ENCODE peak calls at places on chromosomes 12 and 14, in four cellular contexts. One of them, this sample, is unnamed.

GRCh38 chr12:121799175-121799841 is 4.5 kb upstream of the SETD1B start:
- DNase-seq in MM.1S: peak; percentile 76
- DNase-seq in lower leg skin: peak; percentile 95
- DNase-seq in stomach: peak; percentile 61
- DNase-seq in this sample: peak; percentile 71

GRCh38 chr14:50666772-50667490 is 1.2 kb downstream of the SAV1 start:
- DNase-seq in MM.1S: peak; percentile 16
- DNase-seq in lower leg skin: peak; percentile 89
- DNase-seq in stomach: peak; percentile 50
- DNase-seq in this sample: no peak

GRCh38 chr12:76250256-76250655 is 98.0 kb downstream of the BBS10 start:
- DNase-seq in MM.1S: no peak
- DNase-seq in lower leg skin: no peak
- DNase-seq in stomach: no peak
- DNase-seq in this sample: no peak

GRCh38 chr12:116402163-116402939 is 124.9 kb upstream of the MED13L start:
- DNase-seq in MM.1S: no peak
- DNase-seq in lower leg skin: no peak
- DNase-seq in stomach: no peak
- DNase-seq in this sample: no peak

GRCh38 chr12:91704446-91704845 is 441.2 kb downstream of the BTG1 start:
- DNase-seq in MM.1S: no peak
- DNase-seq in lower leg skin: no peak
- DNase-seq in stomach: no peak
- DNase-seq in this sample: no peak

GRCh38 chr12:66188584-66189475 is at the start of gene IRAK3:
- DNase-seq in MM.1S: no peak
- DNase-seq in lower leg skin: peak; percentile 98
- DNase-seq in stomach: peak; percentile 86
- DNase-seq in this sample: peak; percentile 59

GRCh38 chr12:64521838-64522237 is 69.9 kb downstream of the TBK1 start:
- DNase-seq in MM.1S: no peak
- DNase-seq in lower leg skin: no peak
- DNase-seq in stomach: no peak
- DNase-seq in this sample: no peak

GRCh38 chr12:88325076-88325827 is 183.1 kb downstream of the TMTC3 start:
- DNase-seq in MM.1S: no peak
- DNase-seq in lower leg skin: no peak
- DNase-seq in stomach: no peak
- DNase-seq in this sample: no peak

GRCh38 chr12:4539167-4539870 is 629 bp downstream of the RAD51AP1 start:
- DNase-seq in MM.1S: no peak
- DNase-seq in lower leg skin: no peak
- DNase-seq in stomach: no peak
- DNase-seq in this sample: no peak

GRCh38 chr12:6851921-6852650 is at the start of gene USP5:
- DNase-seq in MM.1S: peak; percentile 99
- DNase-seq in lower leg skin: peak; percentile 100
- DNase-seq in stomach: peak; percentile 99
- DNase-seq in this sample: peak; percentile 97
- TF ChIP-seq CTCF in MM.1S: no peak
- TF ChIP-seq CTCF in lower leg skin: no peak
- TF ChIP-seq CTCF in stomach: no peak
- TF ChIP-seq CTCF in this sample: no peak

GRCh38 chr12:117718559-117718958 is 250.2 kb downstream of the KSR2 start:
- DNase-seq in MM.1S: no peak
- DNase-seq in lower leg skin: no peak
- DNase-seq in stomach: no peak
- DNase-seq in this sample: no peak

GRCh38 chr12:117718141-117718540 is 250.6 kb downstream of the KSR2 start:
- DNase-seq in MM.1S: no peak
- DNase-seq in lower leg skin: peak; percentile 43
- DNase-seq in stomach: no peak
- DNase-seq in this sample: no peak

GRCh38 chr12:117714203-117714602 is 254.6 kb downstream of the KSR2 start:
- DNase-seq in MM.1S: no peak
- DNase-seq in lower leg skin: no peak
- DNase-seq in stomach: no peak
- DNase-seq in this sample: no peak
- TF ChIP-seq CTCF in MM.1S: no peak
- TF ChIP-seq CTCF in lower leg skin: no peak
- TF ChIP-seq CTCF in stomach: no peak
- TF ChIP-seq CTCF in this sample: no peak

DNA sequence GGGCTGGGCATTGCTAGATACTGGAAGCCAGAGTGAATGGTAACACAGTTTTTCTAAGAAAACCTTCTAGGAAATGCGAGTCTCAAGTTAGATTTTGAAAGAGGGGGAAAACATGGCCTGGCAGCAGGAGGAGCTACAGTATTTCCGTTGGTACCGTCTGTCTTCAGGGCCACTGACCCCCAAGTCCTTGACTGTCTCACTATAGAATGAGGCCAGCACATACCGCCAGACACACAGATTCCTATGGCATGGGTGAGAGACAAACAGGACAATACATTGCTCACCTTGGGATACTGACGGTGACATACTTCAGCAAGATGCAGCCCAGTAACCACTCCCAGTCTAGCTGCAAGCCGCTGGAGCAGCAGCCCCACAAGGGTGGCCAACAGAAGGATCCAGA is 21.7 kb downstream of the SLC11A2 start:
- DNase-seq in MM.1S: no peak
- DNase-seq in lower leg skin: no peak
- DNase-seq in stomach: no peak
- DNase-seq in this sample: no peak
- TF ChIP-seq CTCF in MM.1S: no peak
- TF ChIP-seq CTCF in lower leg skin: no peak
- TF ChIP-seq CTCF in stomach: no peak
- TF ChIP-seq CTCF in this sample: no peak

DNA sequence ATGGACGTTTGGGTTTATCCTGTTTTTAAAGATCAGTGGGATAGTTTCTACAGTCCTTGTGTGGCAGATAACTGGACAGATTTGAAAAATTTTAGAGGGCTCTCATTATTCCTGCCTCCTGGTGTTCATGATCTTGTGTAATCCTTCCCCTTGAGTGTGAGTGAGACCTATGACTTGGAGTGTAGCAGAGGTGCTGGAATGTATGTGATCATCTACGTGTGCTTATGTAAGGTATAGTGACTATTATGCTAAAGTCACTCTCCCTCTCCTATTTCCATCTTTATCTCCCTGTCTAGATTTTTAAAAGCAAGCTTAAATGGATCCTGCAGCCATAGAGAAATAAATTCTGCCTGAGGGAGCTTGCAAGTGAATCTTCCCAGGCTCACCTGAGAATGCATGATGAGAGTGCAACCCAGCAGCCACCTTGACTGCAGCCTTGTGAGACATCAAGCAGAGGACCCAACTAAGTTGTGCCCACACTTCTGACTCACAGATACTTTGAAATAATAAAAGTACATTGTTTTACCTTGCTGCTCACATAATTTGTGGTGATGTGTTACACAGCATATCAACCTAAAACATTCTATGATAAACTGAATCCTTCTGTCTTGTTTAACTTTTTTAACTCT is 3.2 kb upstream of the OLR1 start:
- DNase-seq in MM.1S: no peak
- DNase-seq in lower leg skin: no peak
- DNase-seq in stomach: no peak
- DNase-seq in this sample: no peak
- TF ChIP-seq CTCF in MM.1S: no peak
- TF ChIP-seq CTCF in lower leg skin: no peak
- TF ChIP-seq CTCF in stomach: no peak
- TF ChIP-seq CTCF in this sample: no peak

DNA sequence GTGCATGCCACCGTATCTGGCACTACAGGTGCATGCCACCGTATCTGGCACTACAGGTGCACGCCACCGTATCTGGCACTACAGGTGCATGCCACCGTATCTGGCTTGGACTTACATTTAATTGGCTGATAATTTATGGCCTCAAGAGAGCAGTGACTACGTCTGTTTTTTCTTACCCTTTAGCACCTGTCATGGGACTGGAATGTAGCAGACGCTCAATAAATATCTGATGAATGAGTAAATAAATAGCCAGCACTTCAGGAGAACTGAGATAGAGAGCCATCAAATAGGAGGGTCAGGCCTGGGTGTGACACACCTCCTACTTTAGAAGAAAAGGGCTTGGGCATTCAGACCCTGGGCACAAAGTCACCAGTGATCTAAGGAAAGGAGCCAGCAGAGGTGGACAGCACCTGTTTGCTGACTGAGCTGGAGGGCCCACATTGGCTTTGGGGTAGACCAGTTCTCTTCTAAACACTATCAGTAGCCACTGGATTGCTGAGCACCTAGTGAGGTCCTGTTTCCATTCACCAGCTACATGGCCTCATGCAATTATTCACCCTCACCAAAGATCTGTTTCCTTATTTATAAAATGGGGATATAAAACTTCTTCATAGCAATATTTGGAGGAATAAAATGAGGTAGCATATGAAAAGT is 50.1 kb downstream of the RFX4 start:
- DNase-seq in MM.1S: no peak
- DNase-seq in lower leg skin: no peak
- DNase-seq in stomach: no peak
- DNase-seq in this sample: no peak
- TF ChIP-seq CTCF in MM.1S: no peak
- TF ChIP-seq CTCF in lower leg skin: no peak
- TF ChIP-seq CTCF in stomach: no peak
- TF ChIP-seq CTCF in this sample: no peak

GRCh38 chr12:69821032-69821431 is 4.0 kb upstream of the MYRFL start:
- DNase-seq in MM.1S: no peak
- DNase-seq in lower leg skin: no peak
- DNase-seq in stomach: no peak
- DNase-seq in this sample: no peak

GRCh38 chr12:69810870-69811498 is 14.0 kb upstream of the MYRFL start:
- DNase-seq in MM.1S: no peak
- DNase-seq in lower leg skin: no peak
- DNase-seq in stomach: no peak
- DNase-seq in this sample: no peak

GRCh38 chr12:69821441-69822204 is 3.4 kb upstream of the MYRFL start:
- DNase-seq in MM.1S: no peak
- DNase-seq in lower leg skin: no peak
- DNase-seq in stomach: no peak
- DNase-seq in this sample: no peak

GRCh38 chr12:69816082-69816481 is 8.9 kb upstream of the MYRFL start:
- DNase-seq in MM.1S: peak; percentile 13
- DNase-seq in lower leg skin: no peak
- DNase-seq in stomach: no peak
- DNase-seq in this sample: no peak
- TF ChIP-seq CTCF in MM.1S: no peak
- TF ChIP-seq CTCF in lower leg skin: no peak
- TF ChIP-seq CTCF in stomach: no peak
- TF ChIP-seq CTCF in this sample: no peak

GRCh38 chr14:64478634-64479250 is 13.4 kb downstream of the AKAP5 start:
- DNase-seq in MM.1S: no peak
- DNase-seq in lower leg skin: no peak
- DNase-seq in stomach: no peak
- DNase-seq in this sample: no peak
- TF ChIP-seq CTCF in MM.1S: peak; percentile 18
- TF ChIP-seq CTCF in lower leg skin: no peak
- TF ChIP-seq CTCF in stomach: no peak
- TF ChIP-seq CTCF in this sample: peak; percentile 58

GRCh38 chr12:31203261-31203660 is 122.7 kb downstream of the SINHCAF start:
- DNase-seq in MM.1S: no peak
- DNase-seq in lower leg skin: no peak
- DNase-seq in stomach: no peak
- DNase-seq in this sample: no peak

GRCh38 chr12:31204995-31205582 is 120.9 kb downstream of the SINHCAF start:
- DNase-seq in MM.1S: peak; percentile 74
- DNase-seq in lower leg skin: no peak
- DNase-seq in stomach: no peak
- DNase-seq in this sample: no peak

GRCh38 chr12:31210104-31210503 is 115.8 kb downstream of the SINHCAF start:
- DNase-seq in MM.1S: no peak
- DNase-seq in lower leg skin: no peak
- DNase-seq in stomach: no peak
- DNase-seq in this sample: no peak

GRCh38 chr12:31206038-31206670 is 119.8 kb downstream of the SINHCAF start:
- DNase-seq in MM.1S: no peak
- DNase-seq in lower leg skin: no peak
- DNase-seq in stomach: no peak
- DNase-seq in this sample: no peak

DNA sequence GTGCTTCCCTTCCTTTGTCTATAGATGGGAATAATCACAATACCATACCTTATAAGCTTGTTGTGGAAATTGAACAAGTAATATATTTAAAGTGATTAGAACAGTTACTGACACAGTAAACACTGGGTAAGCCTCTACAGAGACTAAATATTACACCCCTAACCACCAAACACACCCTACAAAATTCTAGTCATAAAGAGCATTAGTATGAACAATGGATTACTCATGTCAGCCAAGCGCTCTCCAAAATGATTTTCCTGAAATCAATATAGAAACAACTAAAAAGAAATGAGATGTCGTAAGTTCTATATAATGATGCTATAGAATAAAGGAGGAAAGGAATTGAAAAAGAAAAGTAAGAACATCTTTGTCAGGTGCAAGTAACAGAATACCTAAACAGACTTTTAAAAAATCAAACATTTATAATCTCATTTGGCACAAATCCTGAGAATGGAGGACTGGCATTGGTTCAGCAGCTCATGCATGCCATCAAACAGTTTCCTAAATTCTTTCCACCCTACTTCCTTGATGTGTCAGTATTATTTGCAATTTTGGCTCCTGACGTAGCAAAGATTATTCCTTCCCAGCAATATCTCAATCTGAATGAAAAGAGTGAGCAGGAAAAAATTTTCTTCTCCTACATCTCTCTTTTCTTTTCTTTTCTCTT is 118.0 kb downstream of the SINHCAF start:
- DNase-seq in MM.1S: no peak
- DNase-seq in lower leg skin: no peak
- DNase-seq in stomach: no peak
- DNase-seq in this sample: no peak
- TF ChIP-seq CTCF in MM.1S: no peak
- TF ChIP-seq CTCF in lower leg skin: no peak
- TF ChIP-seq CTCF in stomach: no peak
- TF ChIP-seq CTCF in this sample: no peak

GRCh38 chr14:63727736-63728728 is at the start of gene SGPP1:
- DNase-seq in MM.1S: peak; percentile 66
- DNase-seq in lower leg skin: peak; percentile 92
- DNase-seq in stomach: peak; percentile 78
- DNase-seq in this sample: peak; percentile 85
- TF ChIP-seq CTCF in MM.1S: peak; percentile 15
- TF ChIP-seq CTCF in lower leg skin: no peak
- TF ChIP-seq CTCF in stomach: no peak
- TF ChIP-seq CTCF in this sample: peak; percentile 32

GRCh38 chr12:57498143-57498524 is 10.3 kb downstream of the MARS1 start:
- DNase-seq in MM.1S: no peak
- DNase-seq in lower leg skin: peak; percentile 61
- DNase-seq in stomach: no peak
- DNase-seq in this sample: no peak
- TF ChIP-seq CTCF in MM.1S: no peak
- TF ChIP-seq CTCF in lower leg skin: no peak
- TF ChIP-seq CTCF in stomach: no peak
- TF ChIP-seq CTCF in this sample: no peak

This sample was measured in glutamatergic neuron.